ENCODE peak calls at places on chromosomes 6 and 20, in eight cellular contexts. W, L, C, V, G, A, Z and T are unnamed samples.

GRCh38 chr20:14997791-14998190 is 660.4 kb upstream of the FLRT3 start:
- DNase-seq in W (peak; percentile 37), L (peak; percentile 76), C (no peak), V (no peak), G (no peak), A (no peak), Z (no peak), T (no peak)

GRCh38 chr6:8203337-8203736 is 101.0 kb upstream of the EEF1E1 start:
- DNase-seq in W (no peak), L (no peak), C (no peak), V (no peak), G (no peak), A (no peak), Z (no peak), T (no peak)

GRCh38 chr6:43096451-43097097 is 20.5 kb downstream of the PTK7 start:
- DNase-seq in W (peak; percentile 92), L (peak; percentile 87), C (peak; percentile 18), V (peak; percentile 79), G (no peak), A (no peak), Z (no peak), T (no peak)

GRCh38 chr6:53496797-53497196 is 48.1 kb downstream of the GCLC start:
- DNase-seq in W (peak; percentile 81), L (peak; percentile 77), C (no peak), V (no peak), G (no peak), A (no peak), Z (no peak), T (no peak)

GRCh38 chr6:159117031-159117430 is 52.2 kb upstream of the FNDC1 start:
- DNase-seq in W (peak; percentile 24), L (no peak), C (no peak), V (no peak), G (peak; percentile 34), A (no peak), Z (no peak), T (no peak)

GRCh38 chr6:109236140-109237081 is 141.1 kb downstream of the CEP57L1 start:
- DNase-seq in W (no peak), L (no peak), C (peak; percentile 11), V (no peak), G (no peak), A (peak; percentile 52), Z (peak; percentile 27), T (no peak)

GRCh38 chr6:131058236-131058635 is 4.8 kb downstream of the EPB41L2 start:
- DNase-seq in W (peak; percentile 38), L (no peak), C (no peak), V (no peak), G (no peak), A (no peak), Z (no peak), T (no peak)

GRCh38 chr6:157246048-157246630 is 77.2 kb downstream of the TMEM242 start:
- DNase-seq in W (peak; percentile 69), L (no peak), C (no peak), V (no peak), G (peak; percentile 47), A (no peak), Z (no peak), T (no peak)

GRCh38 chr6:107622269-107622668 is 132.4 kb downstream of the SOBP start:
- DNase-seq in W (no peak), L (no peak), C (no peak), V (no peak), G (no peak), A (no peak), Z (no peak), T (no peak)

GRCh38 chr6:144297498-144298166 is 12.5 kb downstream of the UTRN start:
- DNase-seq in W (no peak), L (no peak), C (no peak), V (no peak), G (no peak), A (no peak), Z (no peak), T (no peak)

GRCh38 chr20:709864-710761 is 34.5 kb upstream of the SCRT2 start:
- DNase-seq in W (no peak), L (no peak), C (peak; percentile 79), V (peak; percentile 58), G (no peak), A (no peak), Z (no peak), T (no peak)

GRCh38 chr6:32432050-32432450 is 7.6 kb upstream of the HLA-DRA start:
- DNase-seq in W (peak; percentile 62), L (peak; percentile 30), C (no peak), V (no peak), G (no peak), A (no peak), Z (no peak), T (no peak)

GRCh38 chr20:33862709-33863403 is 51.7 kb downstream of the CHMP4B start:
- DNase-seq in W (peak; percentile 84), L (peak; percentile 75), C (peak; percentile 77), V (peak; percentile 77), G (peak; percentile 44), A (peak; percentile 43), Z (peak; percentile 37), T (peak; percentile 65)

GRCh38 chr20:59725476-59726119 is 121.3 kb downstream of the PHACTR3 start:
- DNase-seq in W (no peak), L (no peak), C (no peak), V (peak; percentile 35), G (no peak), A (no peak), Z (no peak), T (no peak)

GRCh38 chr6:97392735-97393134 is 109.7 kb upstream of the MMS22L start:
- DNase-seq in W (no peak), L (no peak), C (no peak), V (no peak), G (no peak), A (no peak), Z (no peak), T (no peak)

GRCh38 chr20:45450097-45450818 is 19.3 kb upstream of the WFDC2 start:
- DNase-seq in W (peak; percentile 72), L (no peak), C (no peak), V (no peak), G (peak; percentile 25), A (no peak), Z (no peak), T (no peak)

GRCh38 chr20:42530855-42531674 is 658.6 kb downstream of the PTPRT start:
- DNase-seq in W (peak; percentile 0), L (peak; percentile 21), C (peak; percentile 15), V (no peak), G (no peak), A (peak; percentile 17), Z (no peak), T (no peak)

GRCh38 chr20:2458919-2459499 is 11.6 kb downstream of the SNRPB start:
- DNase-seq in W (no peak), L (no peak), C (no peak), V (no peak), G (no peak), A (no peak), Z (no peak), T (no peak)

GRCh38 chr6:75504902-75505233 is 11.3 kb upstream of the FILIP1 start:
- DNase-seq in W (peak; percentile 58), L (no peak), C (no peak), V (no peak), G (peak; percentile 27), A (no peak), Z (no peak), T (no peak)

DNA sequence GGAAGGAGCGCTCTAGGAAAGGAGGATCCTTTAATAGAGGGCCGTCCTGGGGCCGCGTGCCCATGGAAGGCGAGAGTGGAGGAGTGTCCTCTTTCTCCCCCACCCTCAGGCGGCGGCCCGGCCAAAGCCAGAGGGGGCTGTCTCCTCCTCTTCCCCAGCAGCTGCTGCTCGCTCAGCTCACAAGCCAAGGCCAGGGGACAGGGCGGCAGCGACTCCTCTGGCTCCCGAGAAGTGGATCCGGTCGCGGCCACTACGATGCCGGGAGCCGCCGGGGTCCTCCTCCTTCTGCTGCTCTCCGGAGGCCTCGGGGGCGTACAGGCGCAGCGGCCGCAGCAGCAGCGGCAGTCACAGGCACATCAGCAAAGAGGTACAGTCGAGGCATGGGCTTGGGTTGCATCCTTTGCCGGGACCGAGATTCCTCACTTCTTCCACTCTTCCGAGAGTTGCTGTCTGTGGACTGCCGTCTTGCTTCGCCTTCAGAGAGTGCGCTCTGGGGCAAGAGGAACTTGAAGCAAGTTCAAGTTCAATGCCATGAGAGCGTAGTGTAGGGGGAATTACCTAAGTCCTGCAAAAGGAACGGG is at the start of gene LAMA2:
- DNase-seq in W (peak; percentile 78), L (no peak), C (peak; percentile 81), V (peak; percentile 78), G (peak; percentile 76), A (peak; percentile 20), Z (peak; percentile 59), T (peak; percentile 80)
- TF ChIP-seq CTCF in W (peak; percentile 22), L (no peak), C (no peak), V (no peak), G (no peak), A (no peak), Z (peak; percentile 56), T (no peak)

DNA sequence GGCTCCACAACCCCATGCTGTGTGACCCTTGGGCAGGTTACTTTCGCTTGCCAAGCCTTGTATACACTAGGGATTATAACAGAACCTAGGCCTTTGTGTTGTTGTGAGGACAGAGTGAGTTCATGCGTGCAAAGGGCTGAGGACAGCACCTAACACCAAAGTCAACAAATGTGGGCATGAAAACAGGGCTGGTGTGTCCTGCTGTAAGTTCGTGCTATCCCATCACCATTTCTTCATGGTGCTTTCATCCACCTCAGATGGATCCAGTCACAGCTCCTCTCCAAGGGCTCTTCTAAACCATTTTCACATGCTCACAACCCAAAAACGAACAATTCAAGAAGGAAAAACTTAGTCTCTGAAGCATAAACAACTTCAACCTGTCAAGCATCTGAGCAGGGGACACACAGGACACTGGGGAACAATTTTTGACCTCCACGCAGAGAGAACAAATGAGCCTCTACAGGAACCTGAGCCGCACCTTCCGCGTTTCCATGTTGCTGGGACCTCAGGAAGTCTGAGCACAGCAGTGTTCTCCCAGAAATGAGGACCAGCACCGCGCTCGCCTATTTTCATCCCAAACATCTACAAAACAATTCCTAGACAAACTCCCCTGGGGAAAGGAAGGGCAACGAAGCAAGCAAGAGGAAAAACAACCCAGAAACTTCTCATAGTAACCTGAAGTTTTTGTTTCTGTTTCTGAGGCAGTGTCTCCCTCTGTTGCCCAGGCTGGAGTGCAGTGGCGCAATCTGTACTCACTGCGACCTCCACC is 3.1 kb downstream of the LRP11 start:
- DNase-seq in W (no peak), L (no peak), C (no peak), V (peak; percentile 68), G (no peak), A (no peak), Z (no peak), T (no peak)
- TF ChIP-seq CTCF in W (no peak), L (no peak), C (no peak), V (peak; percentile 6), G (no peak), A (no peak), Z (no peak), T (no peak)

DNA sequence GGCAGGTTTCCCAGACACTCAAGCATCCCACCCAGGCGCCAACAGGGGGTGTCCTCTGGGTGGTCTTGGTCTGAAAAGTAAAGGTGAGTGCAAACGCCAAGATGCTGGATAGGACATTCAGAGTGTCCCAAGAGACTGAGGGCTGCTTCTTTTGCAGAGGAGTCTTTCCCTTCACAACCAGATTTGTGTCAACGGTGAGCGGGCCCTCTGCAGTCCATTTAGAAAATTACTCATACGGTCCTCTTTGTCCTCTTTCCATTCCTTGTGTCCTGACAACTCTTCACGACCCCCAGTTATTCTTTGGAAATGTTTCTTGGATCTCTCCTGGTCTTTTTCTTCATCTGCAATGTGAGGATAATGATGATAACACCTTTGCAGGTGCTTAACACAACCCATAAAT is 257.8 kb downstream of the CDC5L start:
- DNase-seq in W (no peak), L (no peak), C (no peak), V (peak; percentile 12), G (no peak), A (no peak), Z (no peak), T (no peak)
- TF ChIP-seq CTCF in W (peak; percentile 1), L (no peak), C (no peak), V (no peak), G (no peak), A (no peak), Z (no peak), T (no peak)

GRCh38 chr6:129981598-129981997 is 36.8 kb upstream of the L3MBTL3 start:
- DNase-seq in W (peak; percentile 40), L (no peak), C (no peak), V (no peak), G (no peak), A (no peak), Z (no peak), T (no peak)
- TF ChIP-seq CTCF in W (no peak), L (no peak), C (no peak), V (no peak), G (no peak), A (no peak), Z (no peak), T (no peak)